ENCODE peak calls at places on chromosomes 7 and 10, in seven cellular contexts. W, Y, U, X, K, G and C are unnamed samples.

GRCh38 chr7:128697301-128697905 is 25.3 kb downstream of the GARIN1A start:
- DNase-seq in X (peak; percentile 73), W (no peak), K (peak; percentile 11), Y (peak; percentile 64), U (peak; percentile 44), G (peak; percentile 71), C (peak; percentile 21)

GRCh38 chr7:105787071-105787470 is 89.3 kb downstream of the ATXN7L1 start:
- DNase-seq in X (no peak), Y (no peak), K (no peak), G (no peak), W (no peak), U (peak; percentile 26), C (no peak)

GRCh38 chr10:75108684-75109458 is 2.6 kb upstream of the SAMD8 start:
- DNase-seq in Y (no peak), G (peak; percentile 29), X (no peak), U (peak; percentile 58), K (no peak), W (peak; percentile 76), C (no peak)

GRCh38 chr10:46092523-46093195 is 46.6 kb upstream of the MSMB start:
- DNase-seq in G (no peak), Y (no peak), X (no peak), W (no peak), K (no peak), U (no peak), C (no peak)

GRCh38 chr7:75957021-75957736 is 37.2 kb downstream of the TMEM120A start:
- DNase-seq in X (no peak), W (no peak), Y (no peak), G (no peak), U (no peak), K (no peak), C (no peak)

GRCh38 chr10:34789993-34790506 is 25.0 kb downstream of the PARD3 start:
- DNase-seq in U (no peak), Y (no peak), G (no peak), W (no peak), X (no peak), K (no peak), C (no peak)

GRCh38 chr7:35754741-35755140 is 46.1 kb upstream of the SEPTIN7 start:
- DNase-seq in Y (no peak), G (no peak), U (no peak), W (no peak), X (no peak), K (no peak), C (no peak)

GRCh38 chr10:73247509-73248258 is 629 bp upstream of the DNAJC9 start:
- DNase-seq in W (no peak), U (no peak), G (no peak), Y (no peak), X (no peak), K (no peak), C (no peak)

GRCh38 chr7:7832518-7832917 is 114.1 kb upstream of the RPA3 start:
- DNase-seq in Y (no peak), X (no peak), U (no peak), K (no peak), G (no peak), W (no peak), C (no peak)

GRCh38 chr10:111546216-111546615 is 469.4 kb downstream of the ADRA2A start:
- DNase-seq in K (no peak), W (no peak), X (no peak), Y (no peak), U (no peak), G (no peak), C (no peak)

GRCh38 chr10:104767282-104767681 is 126.2 kb downstream of the SORCS3 start:
- DNase-seq in U (no peak), X (no peak), Y (no peak), W (no peak), G (no peak), K (no peak), C (no peak)

GRCh38 chr7:151429555-151430331 is 10.2 kb downstream of the CRYGN start:
- DNase-seq in U (no peak), Y (no peak), X (peak; percentile 58), W (no peak), G (no peak), K (no peak), C (peak; percentile 55)

GRCh38 chr10:35824704-35825103 is 182.6 kb upstream of the FZD8 start:
- DNase-seq in G (no peak), X (no peak), Y (no peak), K (no peak), W (no peak), U (no peak), C (no peak)